ENCODE peak calls at places on chromosomes 3 and 15, in seven cellular contexts. A is neural progenitor cell, O is GM23338, T is HCT116, Y is OCI-LY7, G is GM23248, S is PC-3. Q is an unnamed sample.

GRCh38 chr15:73959012-73959581 is 32.8 kb downstream of the LOXL1 start:
- DNase-seq in A (no peak), O (no peak), T (no peak), Y (peak), G (peak), S (peak), Q (no peak)

GRCh38 chr15:63724760-63725159 is 109.0 kb downstream of the HERC1 start:
- DNase-seq in A (no peak), O (no peak), T (no peak), Y (no peak), G (no peak), S (no peak), Q (no peak)

GRCh38 chr3:27633224-27633545 is 88.9 kb downstream of the EOMES start:
- DNase-seq in A (no peak), O (no peak), T (no peak), Y (no peak), G (no peak), S (peak), Q (no peak)

GRCh38 chr3:127041264-127041820 is 58.4 kb downstream of the PLXNA1 start:
- DNase-seq in A (no peak), O (no peak), T (no peak), Y (no peak), G (no peak), S (no peak), Q (no peak)

GRCh38 chr3:50340404-50341329 is at the start of gene RASSF1:
- DNase-seq in A (peak), O (peak), T (no peak), Y (peak), G (peak), S (no peak), Q (no peak)

GRCh38 chr3:188288153-188288552 is 134.2 kb downstream of the LPP start:
- DNase-seq in A (no peak), O (no peak), T (no peak), Y (no peak), G (no peak), S (no peak), Q (no peak)

GRCh38 chr3:36944641-36945270 is at the start of gene TRANK1:
- DNase-seq in A (peak), O (peak), T (no peak), Y (peak), G (peak), S (no peak), Q (no peak)

GRCh38 chr3:109806929-109807328 is 469.6 kb upstream of the DPPA4 start:
- DNase-seq in A (no peak), O (no peak), T (peak), Y (peak), G (peak), S (peak), Q (no peak)

GRCh38 chr3:105527949-105528348 is 161.2 kb downstream of the ALCAM start:
- DNase-seq in A (no peak), O (no peak), T (peak), Y (no peak), G (peak), S (peak), Q (no peak)

GRCh38 chr3:142576792-142577191 is 1.7 kb downstream of the ATR start:
- DNase-seq in A (no peak), O (no peak), T (no peak), Y (no peak), G (no peak), S (no peak), Q (no peak)

GRCh38 chr3:161430307-161430706 is 59.0 kb upstream of the SPTSSB start:
- DNase-seq in A (no peak), O (no peak), T (no peak), Y (no peak), G (no peak), S (no peak), Q (no peak)

GRCh38 chr3:20049275-20049674 is 9.0 kb downstream of the KAT2B start:
- DNase-seq in A (no peak), O (no peak), T (no peak), Y (peak), G (no peak), S (no peak), Q (no peak)

GRCh38 chr3:152836269-152836668 is 1.3 kb downstream of the P2RY1 start:
- DNase-seq in A (peak), O (peak), T (no peak), Y (no peak), G (no peak), S (no peak), Q (no peak)

GRCh38 chr3:34011171-34012101 is 213.0 kb downstream of the PDCD6IP start:
- DNase-seq in A (peak), O (no peak), T (peak), Y (peak), G (peak), S (peak), Q (no peak)

GRCh38 chr3:126412841-126413692 is 18.4 kb downstream of the CFAP100 start:
- DNase-seq in A (no peak), O (no peak), T (no peak), Y (no peak), G (no peak), S (no peak), Q (peak)

GRCh38 chr3:195102609-195103467 is 168.1 kb downstream of the XXYLT1 start:
- DNase-seq in A (no peak), O (no peak), T (peak), Y (no peak), G (peak), S (peak), Q (no peak)

GRCh38 chr15:95853350-95853749 is 477.1 kb upstream of the NR2F2 start:
- DNase-seq in A (no peak), O (no peak), T (no peak), Y (no peak), G (peak), S (peak), Q (no peak)

GRCh38 chr15:92665100-92665555 is 9.6 kb upstream of the FAM174B start:
- DNase-seq in A (no peak), O (no peak), T (no peak), Y (no peak), G (peak), S (no peak), Q (no peak)

GRCh38 chr3:127182848-127183714 is 9.8 kb upstream of the PRR23E start:
- DNase-seq in A (peak), O (peak), T (peak), Y (no peak), G (no peak), S (peak), Q (no peak)

GRCh38 chr3:182969277-182969676 is 11.1 kb downstream of the DCUN1D1 start:
- DNase-seq in A (no peak), O (no peak), T (no peak), Y (no peak), G (peak), S (peak), Q (no peak)

GRCh38 chr3:32117324-32117723 is 10.9 kb downstream of the GPD1L start:
- DNase-seq in A (no peak), O (no peak), T (no peak), Y (no peak), G (no peak), S (peak), Q (no peak)

GRCh38 chr15:57540736-57541135 is 51.0 kb upstream of the MYZAP start:
- DNase-seq in A (no peak), O (no peak), T (no peak), Y (no peak), G (no peak), S (no peak), Q (no peak)

GRCh38 chr3:195774917-195775316 is 36.8 kb downstream of the MUC4 start:
- DNase-seq in A (peak), O (peak), T (peak), Y (no peak), G (peak), S (peak), Q (peak)

GRCh38 chr3:55512586-55513343 is 25.7 kb upstream of the WNT5A start:
- DNase-seq in A (no peak), O (peak), T (no peak), Y (no peak), G (peak), S (no peak), Q (no peak)

GRCh38 chr3:129619726-129620162 is 13.3 kb upstream of the PLXND1 start:
- DNase-seq in A (no peak), O (no peak), T (no peak), Y (no peak), G (no peak), S (no peak), Q (no peak)

GRCh38 chr3:10946526-10946925 is 46.0 kb upstream of the SLC6A1 start:
- DNase-seq in A (no peak), O (no peak), T (no peak), Y (no peak), G (no peak), S (peak), Q (no peak)

GRCh38 chr3:35936571-35936970 is 297.2 kb downstream of the ARPP21 start:
- DNase-seq in A (no peak), O (no peak), T (no peak), Y (no peak), G (peak), S (peak), Q (no peak)

GRCh38 chr15:88015228-88015860 is 241.2 kb downstream of the NTRK3 start:
- DNase-seq in A (no peak), O (peak), T (no peak), Y (no peak), G (no peak), S (no peak), Q (no peak)

GRCh38 chr15:45385568-45385967 is 7.2 kb upstream of the GATM start:
- DNase-seq in A (no peak), O (no peak), T (no peak), Y (no peak), G (no peak), S (no peak), Q (no peak)

GRCh38 chr3:149414557-149415231 is 37.2 kb upstream of the TM4SF1 start:
- DNase-seq in A (no peak), O (no peak), T (no peak), Y (no peak), G (peak), S (no peak), Q (no peak)

GRCh38 chr3:131645638-131646037 is 142.9 kb upstream of the MRPL3 start:
- DNase-seq in A (no peak), O (no peak), T (no peak), Y (no peak), G (no peak), S (no peak), Q (no peak)

GRCh38 chr3:184568918-184569829 is 7.6 kb downstream of the EPHB3 start:
- DNase-seq in A (peak), O (peak), T (no peak), Y (no peak), G (peak), S (peak), Q (peak)

GRCh38 chr3:193831495-193832455 is 238.8 kb downstream of the OPA1 start:
- DNase-seq in A (no peak), O (no peak), T (no peak), Y (peak), G (no peak), S (no peak), Q (no peak)

GRCh38 chr3:195697582-195698324 is 23.0 kb upstream of the MUC20 start:
- DNase-seq in A (peak), O (peak), T (no peak), Y (no peak), G (peak), S (peak), Q (no peak)

GRCh38 chr3:11919390-11919789 is 72.7 kb upstream of the TAMM41 start:
- DNase-seq in A (peak), O (peak), T (no peak), Y (no peak), G (no peak), S (no peak), Q (no peak)

GRCh38 chr15:36925671-36926421 is 174.5 kb downstream of the MEIS2 start:
- DNase-seq in A (no peak), O (no peak), T (no peak), Y (no peak), G (no peak), S (no peak), Q (no peak)

GRCh38 chr15:65374831-65375401 is 2.9 kb downstream of the IGDCC3 start:
- DNase-seq in A (peak), O (no peak), T (no peak), Y (no peak), G (no peak), S (no peak), Q (no peak)

GRCh38 chr15:29139540-29140459 is 129.8 kb downstream of the NSMCE3 start:
- DNase-seq in A (peak), O (peak), T (peak), Y (peak), G (peak), S (peak), Q (peak)

GRCh38 chr3:149462653-149463052 is 11.8 kb upstream of the TM4SF4 start:
- DNase-seq in A (no peak), O (no peak), T (no peak), Y (no peak), G (peak), S (no peak), Q (no peak)

GRCh38 chr3:197798863-197799262 is 7.8 kb downstream of the LRCH3 start:
- DNase-seq in A (no peak), O (no peak), T (no peak), Y (no peak), G (no peak), S (no peak), Q (no peak)
- TF ChIP-seq EZH2phosphoT487 in A (no peak), O (no peak), T (no peak), Y (no peak), G (no peak), S (no peak), Q (no peak)

DNA sequence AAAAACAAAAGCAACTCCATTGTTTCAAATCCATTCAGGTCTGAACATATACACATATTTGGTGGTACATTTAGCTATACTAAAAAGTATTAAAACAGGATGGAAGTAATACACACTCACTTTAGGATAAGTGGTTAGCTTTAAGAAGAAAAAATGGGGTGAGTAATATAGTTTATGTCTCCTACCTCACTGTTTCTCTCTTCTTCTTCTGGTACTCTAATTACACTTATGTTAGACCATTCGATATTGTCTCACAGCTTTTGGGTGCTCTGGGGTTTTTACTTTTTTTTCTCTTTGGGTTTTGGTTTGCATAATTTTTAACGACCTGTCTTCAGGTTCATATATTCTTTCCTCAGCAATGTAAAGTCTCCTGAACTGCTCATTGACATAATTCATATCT is 75.4 kb upstream of the AKAP13 start:
- DNase-seq in A (no peak), O (no peak), T (no peak), Y (no peak), G (no peak), S (no peak), Q (no peak)
- TF ChIP-seq EZH2phosphoT487 in A (no peak), O (no peak), T (no peak), Y (no peak), G (no peak), S (no peak), Q (no peak)

GRCh38 chr15:31365655-31366127 is 39.1 kb downstream of the KLF13 start:
- DNase-seq in A (peak), O (peak), T (no peak), Y (peak), G (peak), S (no peak), Q (peak)

GRCh38 chr15:31366169-31366734 is 39.6 kb downstream of the KLF13 start:
- DNase-seq in A (no peak), O (peak), T (no peak), Y (no peak), G (peak), S (no peak), Q (peak)

GRCh38 chr15:31367730-31368344 is 41.2 kb downstream of the KLF13 start:
- DNase-seq in A (no peak), O (no peak), T (no peak), Y (peak), G (no peak), S (no peak), Q (no peak)

GRCh38 chr15:31365032-31365654 is 38.5 kb downstream of the KLF13 start:
- DNase-seq in A (no peak), O (no peak), T (no peak), Y (no peak), G (no peak), S (no peak), Q (no peak)

DNA sequence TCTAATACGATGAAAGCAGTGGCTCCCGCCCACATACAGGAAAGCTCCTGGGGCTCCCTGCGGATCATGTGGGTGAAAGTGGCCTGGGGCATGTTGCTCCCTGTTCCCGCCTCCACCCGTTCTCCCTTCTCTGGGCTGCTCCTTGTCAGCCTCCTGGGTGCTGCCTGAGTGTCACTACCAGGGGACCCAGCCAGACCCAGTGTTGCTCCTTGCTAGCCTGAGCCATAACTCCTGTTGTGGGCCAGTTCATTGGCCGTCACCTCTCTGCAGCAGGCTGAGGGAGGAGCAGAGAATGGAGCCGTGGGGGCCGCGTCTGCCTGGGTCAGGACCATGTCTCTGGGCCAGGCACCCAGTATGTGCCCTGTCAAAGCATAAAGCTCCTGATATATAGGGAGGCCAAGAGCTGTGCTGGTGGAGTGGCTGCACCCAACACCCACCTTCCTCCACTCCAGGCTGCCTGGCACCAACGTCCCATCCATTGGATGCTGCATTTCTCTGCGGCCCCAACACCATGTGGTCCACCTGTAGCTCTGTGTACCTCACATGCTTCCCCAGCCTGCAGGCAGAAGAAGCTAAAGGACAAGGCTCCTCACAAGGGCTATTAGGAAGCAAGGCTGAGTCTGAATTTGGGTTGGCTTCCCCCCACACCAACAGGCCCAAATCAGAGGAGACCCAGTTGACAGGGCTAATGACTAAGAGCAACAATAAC is 40.5 kb downstream of the KLF13 start:
- DNase-seq in A (no peak), O (no peak), T (no peak), Y (no peak), G (no peak), S (no peak), Q (no peak)
- TF ChIP-seq EZH2phosphoT487 in A (no peak), O (no peak), T (no peak), Y (no peak), G (no peak), S (no peak), Q (no peak)

GRCh38 chr15:85495096-85495495 is 114.7 kb downstream of the AKAP13 start:
- DNase-seq in A (no peak), O (no peak), T (no peak), Y (no peak), G (no peak), S (no peak), Q (no peak)

GRCh38 chr15:85493258-85493657 is 112.9 kb downstream of the AKAP13 start:
- DNase-seq in A (no peak), O (no peak), T (no peak), Y (no peak), G (no peak), S (no peak), Q (no peak)

GRCh38 chr15:85496146-85496545 is 115.7 kb downstream of the AKAP13 start:
- DNase-seq in A (no peak), O (no peak), T (no peak), Y (no peak), G (no peak), S (no peak), Q (no peak)

GRCh38 chr15:85495542-85495941 is 115.1 kb downstream of the AKAP13 start:
- DNase-seq in A (no peak), O (no peak), T (no peak), Y (no peak), G (no peak), S (no peak), Q (peak)

GRCh38 chr15:85494035-85494793 is 113.8 kb downstream of the AKAP13 start:
- DNase-seq in A (peak), O (no peak), T (peak), Y (no peak), G (peak), S (peak), Q (no peak)
- TF ChIP-seq EZH2phosphoT487 in A (no peak), O (no peak), T (no peak), Y (no peak), G (no peak), S (no peak), Q (no peak)

GRCh38 chr3:52441122-52441771 is 3.7 kb downstream of the SEMA3G start:
- DNase-seq in A (no peak), O (no peak), T (no peak), Y (no peak), G (no peak), S (no peak), Q (peak)

GRCh38 chr3:52438579-52439425 is 6.1 kb downstream of the SEMA3G start:
- DNase-seq in A (no peak), O (no peak), T (no peak), Y (no peak), G (no peak), S (no peak), Q (no peak)

GRCh38 chr3:52440671-52441070 is 4.2 kb downstream of the SEMA3G start:
- DNase-seq in A (no peak), O (no peak), T (no peak), Y (no peak), G (peak), S (no peak), Q (no peak)

GRCh38 chr3:52439426-52440248 is 5.3 kb downstream of the SEMA3G start:
- DNase-seq in A (no peak), O (no peak), T (no peak), Y (no peak), G (no peak), S (no peak), Q (peak)

DNA sequence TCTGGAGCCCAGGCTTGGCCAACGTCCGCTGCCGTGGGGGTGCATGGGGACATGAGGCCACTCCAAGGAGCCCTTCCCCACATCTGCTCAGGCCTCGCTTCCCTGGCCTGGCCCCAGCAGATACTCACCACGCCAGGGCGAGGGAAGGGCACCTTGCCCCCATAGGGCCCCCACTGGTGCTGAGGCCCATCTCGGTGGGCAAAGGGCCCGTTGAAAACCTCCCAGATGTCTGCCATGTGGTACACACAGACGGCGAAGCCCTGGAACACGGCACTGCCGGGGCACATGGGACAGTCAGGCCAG is 4.7 kb downstream of the SEMA3G start:
- DNase-seq in A (no peak), O (no peak), T (no peak), Y (no peak), G (no peak), S (no peak), Q (no peak)
- TF ChIP-seq EZH2phosphoT487 in A (no peak), O (no peak), T (no peak), Y (no peak), G (no peak), S (no peak), Q (no peak)

GRCh38 chr15:76286231-76286879 is 24.9 kb downstream of the ETFA start:
- DNase-seq in A (no peak), O (no peak), T (no peak), Y (peak), G (peak), S (no peak), Q (no peak)
- TF ChIP-seq EZH2phosphoT487 in A (no peak), O (no peak), T (no peak), Y (no peak), G (no peak), S (no peak), Q (no peak)

GRCh38 chr3:53026423-53027162 is 19.3 kb downstream of the SFMBT1 start:
- DNase-seq in A (no peak), O (peak), T (no peak), Y (no peak), G (no peak), S (no peak), Q (no peak)
- TF ChIP-seq EZH2phosphoT487 in A (no peak), O (no peak), T (no peak), Y (no peak), G (no peak), S (no peak), Q (no peak)

Q was measured in SK-N-SH.